ENCODE peak calls at places on chromosomes 7 and 10, in seven cellular contexts. Y is T-helper 9 cell; R is SJSA1; M is aorta; X is stimulated activated CD4-positive, alpha-beta T cell treated with anti-CD3 and anti-CD28 coated beads, TNF-alpha, amount 100 ng/mL, for 1 hour; V is progenitor cell of endocrine pancreas; D is stimulated activated CD8-positive, alpha-beta memory T cell treated with anti-CD3 and anti-CD28 coated beads, Interleukin-12 subunit alpha, Interleukin-12 subunit beta, amount 100 ng/mL, for 1 hour. N is an unnamed sample.
A peak's percentile ranks its signal among the peaks of the same experiment; 100 is the strongest.

GRCh38 chr7:41925946-41926345 is 223.1 kb upstream of the INHBA start:
- DNase-seq in M (no peak), D (no peak), V (no peak), X (no peak), R (no peak), Y (no peak), N (no peak)

GRCh38 chr7:30321089-30321991 is 36.9 kb downstream of the ZNRF2 start:
- DNase-seq in V (no peak), M (no peak), R (no peak), X (no peak), Y (no peak), D (no peak), N (no peak)

GRCh38 chr7:43781726-43782607 is 23.5 kb downstream of the BLVRA start:
- DNase-seq in X (no peak), M (no peak), Y (no peak), V (no peak), D (no peak), R (peak; percentile 26), N (no peak)

GRCh38 chr7:107989618-107990373 is 13.2 kb downstream of the LAMB1 start:
- DNase-seq in D (no peak), Y (no peak), X (no peak), M (peak; percentile 72), R (peak; percentile 54), V (no peak), N (no peak)

GRCh38 chr10:15209827-15210509 is 41.5 kb upstream of the NMT2 start:
- DNase-seq in M (peak; percentile 85), X (peak; percentile 67), R (peak; percentile 84), Y (peak; percentile 83), D (peak; percentile 81), V (peak; percentile 67), N (peak; percentile 80)

GRCh38 chr7:76327610-76328009 is 25.1 kb downstream of the HSPB1 start:
- DNase-seq in M (no peak), D (no peak), R (no peak), X (no peak), Y (no peak), V (no peak), N (no peak)

GRCh38 chr10:77287647-77288120 is 349.9 kb downstream of the KCNMA1 start:
- DNase-seq in R (no peak), X (no peak), M (no peak), D (no peak), Y (no peak), V (no peak), N (no peak)

GRCh38 chr7:1856966-1857441 is 186.9 kb downstream of the ELFN1 start:
- DNase-seq in D (no peak), M (peak; percentile 41), V (no peak), R (no peak), Y (no peak), X (no peak), N (no peak)

GRCh38 chr7:21076054-21076453 is 289.4 kb upstream of the SP8 start:
- DNase-seq in Y (no peak), R (no peak), V (no peak), M (no peak), D (no peak), X (no peak), N (no peak)

GRCh38 chr10:112202561-112203241 is 19.1 kb upstream of the GPAM start:
- DNase-seq in Y (no peak), D (no peak), R (no peak), M (no peak), V (no peak), X (no peak), N (no peak)

GRCh38 chr7:30663414-30663813 is 18.8 kb downstream of the CRHR2 start:
- DNase-seq in R (no peak), M (no peak), V (no peak), D (no peak), X (no peak), Y (no peak), N (no peak)